ENCODE peak calls at places on chromosomes 12 and 14, in nine cellular contexts. One of them, this sample, is unnamed.

GRCh38 chr12:15505616-15506015 is 183.3 kb downstream of the PTPRO start:
- DNase-seq in activated CD8-positive, alpha-beta memory T cell treated with anti-CD3 and anti-CD28 coated beads for 24 hours: no peak
- DNase-seq in foreskin fibroblast: peak
- DNase-seq in aorta: no peak
- DNase-seq in Calu3: no peak
- DNase-seq in renal cortical epithelial cell: no peak
- DNase-seq in pancreas: no peak
- DNase-seq in hypothalamus: no peak
- DNase-seq in HuH-7.5: no peak
- DNase-seq in this sample: no peak

GRCh38 chr14:105374389-105374788 is 23.9 kb upstream of the TEX22 start:
- DNase-seq in activated CD8-positive, alpha-beta memory T cell treated with anti-CD3 and anti-CD28 coated beads for 24 hours: no peak
- DNase-seq in foreskin fibroblast: no peak
- DNase-seq in aorta: no peak
- DNase-seq in Calu3: no peak
- DNase-seq in renal cortical epithelial cell: no peak
- DNase-seq in pancreas: no peak
- DNase-seq in hypothalamus: no peak
- DNase-seq in HuH-7.5: no peak
- DNase-seq in this sample: no peak

GRCh38 chr14:105075364-105076295 is 10.4 kb upstream of the GPR132 start:
- DNase-seq in activated CD8-positive, alpha-beta memory T cell treated with anti-CD3 and anti-CD28 coated beads for 24 hours: peak
- DNase-seq in foreskin fibroblast: peak
- DNase-seq in aorta: peak
- DNase-seq in Calu3: no peak
- DNase-seq in renal cortical epithelial cell: no peak
- DNase-seq in pancreas: no peak
- DNase-seq in hypothalamus: no peak
- DNase-seq in HuH-7.5: no peak
- DNase-seq in this sample: peak

GRCh38 chr12:52947738-52948423 is 1.0 kb upstream of the KRT18 start:
- DNase-seq in activated CD8-positive, alpha-beta memory T cell treated with anti-CD3 and anti-CD28 coated beads for 24 hours: no peak
- DNase-seq in foreskin fibroblast: no peak
- DNase-seq in aorta: no peak
- DNase-seq in Calu3: no peak
- DNase-seq in renal cortical epithelial cell: no peak
- DNase-seq in pancreas: peak
- DNase-seq in hypothalamus: no peak
- DNase-seq in HuH-7.5: no peak
- DNase-seq in this sample: no peak

GRCh38 chr12:52307836-52308806 is 13.1 kb downstream of the KRT83 start:
- DNase-seq in activated CD8-positive, alpha-beta memory T cell treated with anti-CD3 and anti-CD28 coated beads for 24 hours: peak
- DNase-seq in foreskin fibroblast: peak
- DNase-seq in aorta: peak
- DNase-seq in Calu3: peak
- DNase-seq in renal cortical epithelial cell: no peak
- DNase-seq in pancreas: peak
- DNase-seq in hypothalamus: peak
- DNase-seq in HuH-7.5: no peak
- DNase-seq in this sample: no peak

GRCh38 chr12:22266101-22266500 is 68.4 kb downstream of the ST8SIA1 start:
- DNase-seq in activated CD8-positive, alpha-beta memory T cell treated with anti-CD3 and anti-CD28 coated beads for 24 hours: no peak
- DNase-seq in foreskin fibroblast: no peak
- DNase-seq in aorta: no peak
- DNase-seq in Calu3: no peak
- DNase-seq in renal cortical epithelial cell: peak
- DNase-seq in pancreas: no peak
- DNase-seq in hypothalamus: no peak
- DNase-seq in HuH-7.5: no peak
- DNase-seq in this sample: no peak

GRCh38 chr12:52826611-52827498 is 7.3 kb downstream of the KRT79 start:
- DNase-seq in activated CD8-positive, alpha-beta memory T cell treated with anti-CD3 and anti-CD28 coated beads for 24 hours: no peak
- DNase-seq in foreskin fibroblast: no peak
- DNase-seq in aorta: peak
- DNase-seq in Calu3: no peak
- DNase-seq in renal cortical epithelial cell: peak
- DNase-seq in pancreas: no peak
- DNase-seq in hypothalamus: no peak
- DNase-seq in HuH-7.5: no peak
- DNase-seq in this sample: no peak

GRCh38 chr12:26614217-26614616 is 218.8 kb downstream of the ITPR2 start:
- DNase-seq in activated CD8-positive, alpha-beta memory T cell treated with anti-CD3 and anti-CD28 coated beads for 24 hours: no peak
- DNase-seq in foreskin fibroblast: peak
- DNase-seq in aorta: no peak
- DNase-seq in Calu3: peak
- DNase-seq in renal cortical epithelial cell: peak
- DNase-seq in pancreas: peak
- DNase-seq in hypothalamus: no peak
- DNase-seq in HuH-7.5: no peak
- DNase-seq in this sample: no peak

GRCh38 chr12:108355069-108355468 is 16.0 kb upstream of the CMKLR1 start:
- DNase-seq in activated CD8-positive, alpha-beta memory T cell treated with anti-CD3 and anti-CD28 coated beads for 24 hours: no peak
- DNase-seq in foreskin fibroblast: no peak
- DNase-seq in aorta: no peak
- DNase-seq in Calu3: no peak
- DNase-seq in renal cortical epithelial cell: no peak
- DNase-seq in pancreas: no peak
- DNase-seq in hypothalamus: no peak
- DNase-seq in HuH-7.5: no peak
- DNase-seq in this sample: no peak

GRCh38 chr12:41189395-41190251 is 1.5 kb downstream of the PDZRN4 start:
- DNase-seq in activated CD8-positive, alpha-beta memory T cell treated with anti-CD3 and anti-CD28 coated beads for 24 hours: no peak
- DNase-seq in foreskin fibroblast: peak
- DNase-seq in aorta: no peak
- DNase-seq in Calu3: peak
- DNase-seq in renal cortical epithelial cell: no peak
- DNase-seq in pancreas: no peak
- DNase-seq in hypothalamus: no peak
- DNase-seq in HuH-7.5: no peak
- DNase-seq in this sample: no peak

GRCh38 chr12:105948331-105948730 is 190.4 kb downstream of the NUAK1 start:
- DNase-seq in activated CD8-positive, alpha-beta memory T cell treated with anti-CD3 and anti-CD28 coated beads for 24 hours: no peak
- DNase-seq in foreskin fibroblast: peak
- DNase-seq in aorta: no peak
- DNase-seq in Calu3: no peak
- DNase-seq in renal cortical epithelial cell: peak
- DNase-seq in pancreas: no peak
- DNase-seq in hypothalamus: no peak
- DNase-seq in HuH-7.5: no peak
- DNase-seq in this sample: no peak

GRCh38 chr12:71476513-71476912 is 36.9 kb downstream of the LGR5 start:
- DNase-seq in activated CD8-positive, alpha-beta memory T cell treated with anti-CD3 and anti-CD28 coated beads for 24 hours: no peak
- DNase-seq in foreskin fibroblast: peak
- DNase-seq in aorta: no peak
- DNase-seq in Calu3: no peak
- DNase-seq in renal cortical epithelial cell: peak
- DNase-seq in pancreas: no peak
- DNase-seq in hypothalamus: no peak
- DNase-seq in HuH-7.5: no peak
- DNase-seq in this sample: no peak

GRCh38 chr14:44462372-44462771 is 44.7 kb downstream of the FSCB start:
- DNase-seq in activated CD8-positive, alpha-beta memory T cell treated with anti-CD3 and anti-CD28 coated beads for 24 hours: no peak
- DNase-seq in foreskin fibroblast: no peak
- DNase-seq in aorta: no peak
- DNase-seq in Calu3: no peak
- DNase-seq in renal cortical epithelial cell: no peak
- DNase-seq in pancreas: no peak
- DNase-seq in hypothalamus: no peak
- DNase-seq in HuH-7.5: no peak
- DNase-seq in this sample: no peak

GRCh38 chr14:34628681-34629135 is 1.2 kb downstream of the SNX6 start:
- DNase-seq in activated CD8-positive, alpha-beta memory T cell treated with anti-CD3 and anti-CD28 coated beads for 24 hours: peak
- DNase-seq in foreskin fibroblast: peak
- DNase-seq in aorta: no peak
- DNase-seq in Calu3: no peak
- DNase-seq in renal cortical epithelial cell: no peak
- DNase-seq in pancreas: no peak
- DNase-seq in hypothalamus: no peak
- DNase-seq in HuH-7.5: no peak
- DNase-seq in this sample: no peak

GRCh38 chr12:21527451-21528180 is 1.5 kb downstream of the SPX start:
- DNase-seq in activated CD8-positive, alpha-beta memory T cell treated with anti-CD3 and anti-CD28 coated beads for 24 hours: peak
- DNase-seq in foreskin fibroblast: peak
- DNase-seq in aorta: peak
- DNase-seq in Calu3: peak
- DNase-seq in renal cortical epithelial cell: peak
- DNase-seq in pancreas: peak
- DNase-seq in hypothalamus: peak
- DNase-seq in HuH-7.5: peak
- DNase-seq in this sample: peak

GRCh38 chr12:70555081-70555480 is 82.1 kb downstream of the PTPRB start:
- DNase-seq in activated CD8-positive, alpha-beta memory T cell treated with anti-CD3 and anti-CD28 coated beads for 24 hours: no peak
- DNase-seq in foreskin fibroblast: no peak
- DNase-seq in aorta: no peak
- DNase-seq in Calu3: no peak
- DNase-seq in renal cortical epithelial cell: no peak
- DNase-seq in pancreas: no peak
- DNase-seq in hypothalamus: no peak
- DNase-seq in HuH-7.5: no peak
- DNase-seq in this sample: no peak

GRCh38 chr14:20723458-20723857 is 22.2 kb upstream of the EDDM3A start:
- DNase-seq in activated CD8-positive, alpha-beta memory T cell treated with anti-CD3 and anti-CD28 coated beads for 24 hours: no peak
- DNase-seq in foreskin fibroblast: no peak
- DNase-seq in aorta: no peak
- DNase-seq in Calu3: no peak
- DNase-seq in renal cortical epithelial cell: no peak
- DNase-seq in pancreas: no peak
- DNase-seq in hypothalamus: no peak
- DNase-seq in HuH-7.5: no peak
- DNase-seq in this sample: no peak

GRCh38 chr14:49919825-49920224 is 26.9 kb downstream of the ARF6 start:
- DNase-seq in activated CD8-positive, alpha-beta memory T cell treated with anti-CD3 and anti-CD28 coated beads for 24 hours: no peak
- DNase-seq in foreskin fibroblast: peak
- DNase-seq in aorta: no peak
- DNase-seq in Calu3: no peak
- DNase-seq in renal cortical epithelial cell: peak
- DNase-seq in pancreas: no peak
- DNase-seq in hypothalamus: no peak
- DNase-seq in HuH-7.5: no peak
- DNase-seq in this sample: no peak

GRCh38 chr14:96096639-96097610 is 57.8 kb downstream of the C14orf132 start:
- DNase-seq in activated CD8-positive, alpha-beta memory T cell treated with anti-CD3 and anti-CD28 coated beads for 24 hours: no peak
- DNase-seq in foreskin fibroblast: peak
- DNase-seq in aorta: peak
- DNase-seq in Calu3: no peak
- DNase-seq in renal cortical epithelial cell: no peak
- DNase-seq in pancreas: no peak
- DNase-seq in hypothalamus: no peak
- DNase-seq in HuH-7.5: no peak
- DNase-seq in this sample: no peak